ENCODE peak calls at places on chromosomes 1 and 21, in five cellular contexts. L is GM23338, Y is HepG2, T is upper lobe of left lung, S is suprapubic skin. C is an unnamed sample.

GRCh38 chr1:173717238-173717637 is 2.5 kb downstream of the KLHL20 start:
- DNase-seq in S (no peak), Y (peak; percentile 39), L (no peak), T (peak; percentile 31), C (no peak)

GRCh38 chr1:234755449-234755863 is 145.5 kb upstream of the IRF2BP2 start:
- DNase-seq in Y (no peak), T (peak; percentile 91), S (peak; percentile 91), L (no peak), C (peak; percentile 94)

GRCh38 chr1:199399996-199400714 is 627.4 kb upstream of the NR5A2 start:
- DNase-seq in L (no peak), S (no peak), T (no peak), Y (no peak), C (no peak)

GRCh38 chr1:30316056-30316455 is 407.3 kb downstream of the MATN1 start:
- DNase-seq in T (no peak), Y (no peak), L (no peak), S (no peak), C (no peak)

GRCh38 chr1:58434181-58434580 is 112.3 kb downstream of the OMA1 start:
- DNase-seq in T (no peak), L (no peak), S (no peak), Y (no peak), C (no peak)

GRCh38 chr1:230713915-230714764 is at the start of gene AGT:
- DNase-seq in S (peak; percentile 76), T (peak; percentile 52), Y (peak; percentile 95), L (no peak), C (no peak)

GRCh38 chr21:31546402-31547155 is 112.9 kb upstream of the SOD1 start:
- DNase-seq in Y (no peak), T (no peak), S (no peak), L (no peak), C (no peak)

GRCh38 chr1:94025383-94026340 is 95.3 kb downstream of the ABCA4 start:
- DNase-seq in Y (peak; percentile 69), T (no peak), S (no peak), L (peak; percentile 67), C (no peak)

DNA sequence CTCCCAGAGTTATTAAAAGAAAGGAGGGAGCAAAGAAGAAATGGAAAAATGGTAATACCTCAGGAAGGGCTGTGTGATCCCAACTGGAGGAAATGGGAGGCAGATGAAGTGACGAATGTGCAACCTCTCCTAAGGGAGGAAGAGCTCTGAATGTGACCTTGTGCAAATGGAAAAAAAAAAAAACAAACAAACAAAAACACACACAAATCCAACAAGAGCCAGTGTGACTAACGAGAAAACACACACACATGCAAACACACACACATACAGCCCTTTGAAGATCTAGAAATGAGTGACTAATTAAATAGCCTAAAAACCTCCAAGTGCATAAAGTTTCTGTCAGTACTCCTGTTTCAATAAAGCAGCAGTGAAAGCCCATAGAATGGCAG is 49.0 kb downstream of the CCN1 start:
- DNase-seq in Y (peak; percentile 74), T (no peak), S (no peak), L (no peak), C (no peak)
- TF ChIP-seq POLR2AphosphoS5 in Y (no peak), T (no peak), S (no peak), L (no peak), C (no peak)

DNA sequence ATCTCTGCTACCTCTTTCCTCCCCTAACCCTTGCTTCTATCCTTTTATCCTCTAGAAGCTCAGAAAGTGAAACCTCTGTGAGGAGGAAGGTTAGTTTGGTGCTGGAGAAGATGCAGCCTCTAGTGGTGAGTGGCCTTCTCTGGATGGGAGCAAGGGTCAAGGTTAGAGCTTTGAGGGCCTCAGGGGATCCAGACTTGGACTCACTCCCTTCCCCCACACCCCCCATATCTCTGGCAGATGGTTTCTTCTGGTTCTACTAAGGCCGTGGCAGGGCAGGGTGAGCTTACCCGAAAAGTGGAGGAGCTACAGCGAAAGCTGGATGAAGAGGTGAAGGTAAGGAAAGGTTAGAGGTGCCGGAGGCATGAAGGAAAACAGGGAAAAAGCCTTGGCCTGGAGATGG is 9.2 kb downstream of the CGN start:
- DNase-seq in S (no peak), Y (no peak), L (no peak), T (no peak), C (no peak)
- TF ChIP-seq CTCF in S (no peak), Y (peak; percentile 32), L (peak; percentile 9), T (no peak), C (no peak)

GRCh38 chr1:212966619-212967018 is 16.3 kb downstream of the VASH2 start:
- DNase-seq in L (no peak), S (no peak), Y (no peak), T (no peak), C (no peak)
- H3K36me3 ChIP-seq in L (peaks cover 95% of the 10 kb centered on the region), S (peaks cover 3% of the 10 kb centered on the region), Y (no peaks in the 10 kb centered on the region), T (no peaks in the 10 kb centered on the region), C (no peaks in the 10 kb centered on the region)

GRCh38 chr1:18951416-18951815 is 5.1 kb downstream of the IFFO2 start:
- DNase-seq in Y (no peak), L (no peak), S (no peak), T (peak; percentile 60), C (no peak)

GRCh38 chr1:18950415-18951026 is 6.0 kb downstream of the IFFO2 start:
- DNase-seq in L (no peak), S (peak; percentile 84), T (peak; percentile 76), Y (no peak), C (no peak)

GRCh38 chr1:18949689-18950414 is 6.6 kb downstream of the IFFO2 start:
- DNase-seq in L (peak; percentile 72), T (peak; percentile 41), S (no peak), Y (peak; percentile 48), C (no peak)

GRCh38 chr1:18953656-18954259 is 2.7 kb downstream of the IFFO2 start:
- DNase-seq in Y (no peak), T (peak; percentile 46), S (no peak), L (no peak), C (no peak)

DNA sequence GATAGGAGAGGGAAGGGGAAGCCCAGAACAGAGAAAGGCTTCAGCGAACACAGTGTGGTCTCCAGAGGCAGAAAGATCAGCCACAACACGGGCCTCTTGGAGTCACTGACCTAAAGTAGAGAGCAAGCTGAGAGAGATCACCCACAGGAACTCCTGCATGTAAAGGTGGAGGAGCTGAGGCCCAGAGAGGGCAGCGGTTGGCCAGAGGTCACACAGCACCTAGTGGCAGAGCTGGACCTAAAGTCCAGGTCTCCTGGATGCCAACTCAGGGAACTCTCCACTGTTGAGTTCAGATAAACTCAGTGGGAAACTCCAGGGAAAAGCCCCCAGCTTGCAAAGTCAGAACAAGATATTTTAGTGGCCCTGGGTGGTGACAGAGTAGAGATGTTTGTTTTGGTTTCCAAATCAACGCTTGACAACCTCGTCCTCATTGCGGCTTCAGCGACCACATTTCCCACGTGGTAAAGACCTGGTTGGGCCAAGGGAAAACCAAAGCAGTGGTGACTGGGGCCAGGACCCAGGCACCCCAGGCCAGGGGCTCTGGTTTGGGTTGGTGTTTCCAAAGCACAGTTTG is 4.6 kb downstream of the IFFO2 start:
- DNase-seq in Y (no peak), S (no peak), T (peak; percentile 46), L (no peak), C (no peak)
- TF ChIP-seq POLR2AphosphoS5 in Y (no peak), S (no peak), T (no peak), L (no peak), C (no peak)

DNA sequence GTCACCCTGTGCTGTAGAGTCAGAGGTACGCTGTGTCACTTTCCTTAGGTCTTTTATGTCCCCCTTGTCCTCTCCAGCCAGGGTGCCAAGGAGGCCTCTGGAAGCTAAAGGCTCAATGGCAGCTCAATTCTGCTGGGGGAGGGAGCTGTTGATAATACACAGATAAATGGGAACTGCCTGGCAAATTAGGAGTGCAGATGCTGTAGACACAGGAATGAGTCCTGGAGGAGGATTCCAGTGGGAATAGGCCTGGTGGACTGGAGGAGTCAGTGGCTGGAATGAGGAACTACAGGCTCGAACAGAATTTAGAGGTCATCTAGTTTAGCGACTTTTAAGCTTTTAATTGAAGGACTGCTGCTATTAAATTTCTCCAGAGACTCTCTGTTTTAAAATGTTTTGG is 9.2 kb upstream of the IL19 start:
- DNase-seq in Y (no peak), S (no peak), L (peak; percentile 48), T (no peak), C (no peak)
- TF ChIP-seq CTCF in Y (no peak), S (no peak), L (no peak), T (no peak), C (no peak)

GRCh38 chr21:42293649-42294272 is 21.4 kb downstream of the TFF3 start:
- DNase-seq in T (no peak), S (no peak), Y (no peak), L (no peak), C (no peak)
- H3K36me3 ChIP-seq in T (peaks cover 77% of the 10 kb centered on the region), S (peaks cover 61% of the 10 kb centered on the region), Y (no peaks in the 10 kb centered on the region), L (no peaks in the 10 kb centered on the region), C (no peaks in the 10 kb centered on the region)

GRCh38 chr1:52678961-52679897 is 18.9 kb downstream of the COA7 start:
- DNase-seq in S (no peak), L (no peak), Y (no peak), T (no peak), C (no peak)

GRCh38 chr1:52680353-52680752 is 17.8 kb downstream of the COA7 start:
- DNase-seq in L (no peak), Y (no peak), S (no peak), T (no peak), C (no peak)

GRCh38 chr1:52686830-52687229 is 11.3 kb downstream of the COA7 start:
- DNase-seq in S (no peak), Y (no peak), L (no peak), T (no peak), C (no peak)

GRCh38 chr1:52683367-52683940 is 14.7 kb downstream of the COA7 start:
- DNase-seq in Y (no peak), L (no peak), S (no peak), T (no peak), C (no peak)

DNA sequence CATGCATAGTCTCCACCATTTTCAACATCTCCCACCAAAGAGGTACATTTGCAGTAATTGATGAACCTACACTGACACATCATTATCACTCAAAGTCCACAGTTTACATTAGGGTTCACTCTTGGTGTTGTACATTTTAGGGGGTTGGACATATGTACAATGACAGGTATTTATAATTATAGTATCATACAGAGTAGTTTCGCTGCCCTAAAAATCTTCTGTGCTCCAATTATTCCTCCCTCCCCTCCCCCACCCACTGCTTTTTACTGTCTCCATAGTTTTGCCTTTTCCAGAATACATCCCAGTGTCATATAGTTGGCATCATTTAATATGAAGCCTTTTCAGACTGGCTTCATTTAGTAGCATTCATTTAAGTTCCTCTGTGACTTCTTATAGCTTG is 13.6 kb downstream of the COA7 start:
- DNase-seq in Y (no peak), L (no peak), S (no peak), T (no peak), C (no peak)
- TF ChIP-seq POLR2AphosphoS5 in Y (peak; percentile 16), L (no peak), S (no peak), T (no peak), C (no peak)

C was measured in vagina.